ENCODE peak calls at places on chromosome 12, in four cellular contexts. I is heart left ventricle, M is ascending aorta, U is cardiac muscle cell. B is an unnamed sample. For H3K4me1 and H3K27me3, the result is how much of the 10 kb centered on the place peaks cover.

GRCh38 chr12:99907210-99907609 is 77.5 kb downstream of the ANKS1B start:
- DNase-seq in U (no peak), I (no peak), M (no peak), B (no peak)

GRCh38 chr12:100169345-100169744 is 26.7 kb upstream of the BLTP3B start:
- DNase-seq in I (no peak), U (no peak), M (no peak), B (no peak)

GRCh38 chr12:42459336-42459847 is 130.2 kb downstream of the PRICKLE1 start:
- DNase-seq in U (no peak), I (no peak), M (no peak), B (no peak)

GRCh38 chr12:9111525-9111924 is 4.2 kb downstream of the A2M start:
- DNase-seq in I (no peak), M (no peak), U (no peak), B (no peak)

GRCh38 chr12:75596406-75596805 is 85.0 kb upstream of the KRR1 start:
- DNase-seq in M (no peak), I (no peak), U (no peak), B (no peak)

GRCh38 chr12:5010130-5010529 is 33.5 kb upstream of the KCNA5 start:
- DNase-seq in U (no peak), M (no peak), I (no peak), B (no peak)

GRCh38 chr12:52120951-52121847 is 41.7 kb downstream of the SMIM41 start:
- DNase-seq in U (no peak), I (no peak), M (no peak), B (peak)

GRCh38 chr12:12048266-12048665 is 22.5 kb upstream of the BCL2L14 start:
- DNase-seq in I (no peak), M (no peak), U (no peak), B (no peak)

GRCh38 chr12:75478395-75478794 is 2.2 kb upstream of the GLIPR1 start:
- DNase-seq in I (no peak), U (peak), M (no peak), B (no peak)

GRCh38 chr12:22042981-22043669 is 2.9 kb upstream of the CMAS start:
- DNase-seq in M (no peak), U (peak), I (no peak), B (peak)

GRCh38 chr12:79884401-79885006 is 50.4 kb downstream of the PPP1R12A start:
- DNase-seq in M (no peak), I (no peak), U (no peak), B (no peak)

GRCh38 chr12:11958216-11959091 is 112.3 kb upstream of the BCL2L14 start:
- DNase-seq in I (no peak), M (no peak), U (peak), B (peak)

GRCh38 chr12:52351196-52352059 is 15.9 kb downstream of the KRT85 start:
- DNase-seq in M (no peak), U (no peak), I (peak), B (no peak)

GRCh38 chr12:52155048-52155868 is 36.6 kb downstream of the KRT80 start:
- DNase-seq in M (no peak), U (no peak), I (no peak), B (peak)

GRCh38 chr12:81976661-81977060 is 217.5 kb upstream of the PPFIA2 start:
- DNase-seq in I (no peak), M (no peak), U (no peak), B (no peak)

GRCh38 chr12:5102806-5103205 is 59.1 kb downstream of the KCNA5 start:
- DNase-seq in I (no peak), M (no peak), U (no peak), B (no peak)

GRCh38 chr12:78198896-78199295 is 368.2 kb downstream of the NAV3 start:
- DNase-seq in M (no peak), I (no peak), U (no peak), B (no peak)

GRCh38 chr12:5661820-5662219 is 229.9 kb downstream of the NTF3 start:
- DNase-seq in U (no peak), M (no peak), I (peak), B (no peak)

GRCh38 chr12:124493809-124494750 is 73.3 kb downstream of the NCOR2 start:
- DNase-seq in U (no peak), M (no peak), I (no peak), B (no peak)

GRCh38 chr12:52082026-52082667 is 2.6 kb downstream of the SMIM41 start:
- DNase-seq in U (peak), M (no peak), I (peak), B (no peak)

GRCh38 chr12:110585231-110585799 is 2.2 kb upstream of the PPTC7 start:
- DNase-seq in U (peak), M (no peak), I (no peak), B (peak)

GRCh38 chr12:64269161-64269560 is 47.1 kb upstream of the KICS2 start:
- DNase-seq in U (no peak), M (no peak), I (no peak), B (no peak)

GRCh38 chr12:52806821-52807543 is 6.9 kb downstream of the KRT4 start:
- DNase-seq in U (no peak), M (no peak), I (no peak), B (no peak)

GRCh38 chr12:127149226-127149964 is 1117.6 kb upstream of the TMEM132C start:
- DNase-seq in U (peak), I (no peak), M (no peak), B (no peak)

GRCh38 chr12:29591140-29592020 is 93.9 kb upstream of the OVCH1 start:
- DNase-seq in I (peak), M (no peak), U (peak), B (no peak)

GRCh38 chr12:77924703-77925102 is 94.0 kb downstream of the NAV3 start:
- DNase-seq in M (no peak), U (peak), I (no peak), B (no peak)

GRCh38 chr12:44837114-44837800 is 38.9 kb downstream of the NELL2 start:
- DNase-seq in I (no peak), M (no peak), U (no peak), B (no peak)

GRCh38 chr12:44835641-44836379 is 40.3 kb downstream of the NELL2 start:
- DNase-seq in U (no peak), I (no peak), M (no peak), B (peak)

GRCh38 chr12:44842669-44843068 is 33.4 kb downstream of the NELL2 start:
- DNase-seq in M (no peak), I (no peak), U (no peak), B (no peak)

GRCh38 chr12:44839785-44840184 is 36.3 kb downstream of the NELL2 start:
- DNase-seq in M (no peak), I (no peak), U (no peak), B (no peak)
- H3K4me1 ChIP-seq in M (under half), I (under half), U (under half), B (under half)

GRCh38 chr12:71900091-71900490 is 38.6 kb upstream of the TPH2 start:
- DNase-seq in M (no peak), U (peak), I (no peak), B (peak)
- TF ChIP-seq CTCF in M (no peak), U (no peak), I (peak), B (peak)

GRCh38 chr12:132199526-132200319 is 55.5 kb downstream of the NOC4L start:
- DNase-seq in M (no peak), I (no peak), U (no peak), B (no peak)
- H3K27me3 ChIP-seq in M (under half), I (under half), U (under half), B (under half)

GRCh38 chr12:92550661-92551060 is 152.1 kb upstream of the PLEKHG7 start:
- DNase-seq in U (no peak), M (no peak), I (no peak), B (no peak)
- H3K4me1 ChIP-seq in U (under half), M (under half), I (under half), B (under half)

GRCh38 chr12:131613186-131613585 is 97.7 kb upstream of the SFSWAP start:
- DNase-seq in I (no peak), M (no peak), U (no peak), B (no peak)

GRCh38 chr12:131610891-131611290 is 100.0 kb upstream of the SFSWAP start:
- DNase-seq in I (no peak), U (no peak), M (no peak), B (no peak)

GRCh38 chr12:131611416-131612091 is 99.3 kb upstream of the SFSWAP start:
- DNase-seq in U (no peak), I (no peak), M (no peak), B (no peak)

GRCh38 chr12:131613678-131614077 is 97.2 kb upstream of the SFSWAP start:
- DNase-seq in I (no peak), M (no peak), U (no peak), B (no peak)

GRCh38 chr12:131612092-131612755 is 98.7 kb upstream of the SFSWAP start:
- DNase-seq in U (no peak), I (no peak), M (no peak), B (no peak)
- TF ChIP-seq CTCF in U (no peak), I (no peak), M (no peak), B (no peak)

GRCh38 chr12:54046809-54047159 is 6.9 kb upstream of the HOXC4 start:
- DNase-seq in I (no peak), M (no peak), U (no peak), B (no peak)

GRCh38 chr12:54048694-54049093 is 4.9 kb upstream of the HOXC4 start:
- DNase-seq in M (no peak), I (no peak), U (no peak), B (no peak)

GRCh38 chr12:54049164-54049563 is 4.5 kb upstream of the HOXC4 start:
- DNase-seq in I (no peak), M (no peak), U (no peak), B (no peak)

GRCh38 chr12:54047160-54047963 is 6.3 kb upstream of the HOXC4 start:
- DNase-seq in I (no peak), M (no peak), U (no peak), B (no peak)

GRCh38 chr12:54047964-54048303 is 5.7 kb upstream of the HOXC4 start:
- DNase-seq in M (no peak), U (no peak), I (no peak), B (no peak)
- H3K27me3 ChIP-seq in M (under half), U (half or more), I (half or more), B (under half)

DNA sequence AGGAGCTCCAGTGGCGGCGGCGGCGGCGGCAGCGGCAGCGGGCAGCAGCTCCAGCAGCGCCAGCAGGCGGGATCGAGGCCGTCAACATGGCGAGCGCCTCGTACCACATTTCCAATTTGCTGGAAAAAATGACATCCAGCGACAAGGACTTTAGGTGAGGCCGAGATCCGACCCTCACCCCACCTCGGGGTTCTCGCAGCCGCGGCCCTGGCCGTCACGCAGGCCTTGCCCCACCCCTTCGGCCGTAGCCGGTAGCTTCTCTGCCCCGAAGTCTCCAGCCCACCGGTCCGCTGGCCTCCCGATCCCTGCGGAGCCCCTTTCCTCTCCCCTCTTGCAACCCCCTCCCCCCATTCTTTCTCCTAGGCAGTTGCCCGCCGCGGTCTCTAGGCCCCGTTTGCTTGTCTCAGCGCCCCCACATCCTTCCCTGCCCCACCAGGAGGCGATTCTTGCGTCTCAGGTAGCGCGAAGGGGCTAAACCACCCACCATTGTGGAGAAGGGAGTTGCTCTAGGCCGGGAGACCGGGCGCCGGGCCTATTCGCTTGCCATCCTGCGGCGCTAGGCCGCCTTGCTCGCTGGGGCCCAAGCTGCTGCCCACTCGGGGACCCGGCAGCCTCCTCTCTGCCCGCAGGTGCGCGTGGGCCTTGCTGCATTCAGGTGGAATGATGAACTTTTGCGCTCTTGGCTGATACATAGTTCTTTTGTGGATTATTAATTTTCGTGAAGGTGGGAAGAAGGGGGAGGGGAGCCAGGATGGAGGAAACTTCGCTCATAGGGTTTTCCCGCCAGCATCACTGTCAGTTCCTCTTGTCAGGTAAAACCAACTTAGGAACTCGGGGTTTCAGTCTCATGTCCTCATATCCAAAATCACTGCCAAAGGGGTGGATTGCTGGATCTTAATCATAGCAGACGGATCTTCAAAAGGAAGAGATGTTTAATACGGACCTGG is 747 bp downstream of the CAND1 start:
- DNase-seq in I (peak), U (peak), M (no peak), B (peak)
- H3K4me1 ChIP-seq in I (under half), U (under half), M (under half), B (under half)

B was measured in foreskin keratinocyte.